ENCODE peak calls at places on chromosomes 13 and 19, in four cellular contexts. H, R, A and Y are unnamed samples.

GRCh38 chr13:19957320-19958118 is 1.0 kb upstream of the ZMYM2 start:
- DNase-seq in A (peak), R (no peak), H (peak), Y (peak)

GRCh38 chr19:10402441-10403038 is 802 bp downstream of the CDC37 start:
- DNase-seq in R (peak), A (no peak), H (no peak), Y (no peak)

GRCh38 chr13:105774739-105775460 is 760.6 kb downstream of the EFNB2 start:
- DNase-seq in A (peak), R (no peak), H (no peak), Y (peak)

GRCh38 chr19:50328257-50329145 is 676 bp downstream of the KCNC3 start:
- DNase-seq in R (no peak), A (peak), H (peak), Y (no peak)

GRCh38 chr19:32255566-32256295 is 89.7 kb upstream of the ZNF507 start:
- DNase-seq in R (no peak), A (no peak), H (no peak), Y (no peak)

GRCh38 chr19:42198676-42199439 is 18.6 kb downstream of the DEDD2 start:
- DNase-seq in H (no peak), A (peak), R (no peak), Y (no peak)

GRCh38 chr13:101025925-101026324 is 351.3 kb upstream of the TMTC4 start:
- DNase-seq in R (no peak), A (no peak), H (no peak), Y (no peak)

GRCh38 chr19:19447536-19448237 is 42.2 kb downstream of the GATAD2A start:
- DNase-seq in R (no peak), A (no peak), H (no peak), Y (no peak)

GRCh38 chr13:48636550-48636949 is 17.2 kb upstream of the CYSLTR2 start:
- DNase-seq in A (no peak), H (no peak), R (no peak), Y (peak)

GRCh38 chr13:33139186-33139585 is 123.0 kb downstream of the KL start:
- DNase-seq in A (no peak), R (no peak), H (no peak), Y (no peak)

GRCh38 chr19:39237200-39238184 is 7.3 kb downstream of the IFNL3 start:
- DNase-seq in R (no peak), A (peak), H (peak), Y (no peak)

GRCh38 chr13:106513025-106513424 is 22.4 kb downstream of the EFNB2 start:
- DNase-seq in R (no peak), H (no peak), A (no peak), Y (no peak)

GRCh38 chr13:33015791-33016323 is 366 bp upstream of the KL start:
- DNase-seq in R (no peak), A (peak), H (peak), Y (no peak)

GRCh38 chr13:110820311-110820710 is 94.6 kb downstream of the ANKRD10 start:
- DNase-seq in R (no peak), H (no peak), A (no peak), Y (no peak)

GRCh38 chr13:23411220-23411619 is 22.3 kb downstream of the SACS start:
- DNase-seq in A (no peak), R (no peak), H (no peak), Y (no peak)

GRCh38 chr13:29676535-29676934 is 81.0 kb upstream of the SLC7A1 start:
- DNase-seq in A (no peak), H (no peak), R (peak), Y (no peak)

GRCh38 chr19:1857648-1858326 is 5.6 kb downstream of the KLF16 start:
- DNase-seq in R (no peak), H (no peak), A (no peak), Y (no peak)

GRCh38 chr19:917323-918151 is at the start of gene KISS1R:
- DNase-seq in R (no peak), A (peak), H (peak), Y (no peak)

GRCh38 chr13:83151308-83151660 is 731.0 kb downstream of the SLITRK1 start:
- DNase-seq in R (no peak), H (no peak), A (no peak), Y (no peak)

GRCh38 chr13:102191951-102192461 is 209.8 kb downstream of the FGF14 start:
- DNase-seq in A (no peak), R (peak), H (no peak), Y (peak)

GRCh38 chr19:49987159-49987698 is 26.3 kb upstream of the SIGLEC11 start:
- DNase-seq in A (peak), H (peak), R (peak), Y (peak)

GRCh38 chr13:64453831-64454230 is 2776.3 kb downstream of the PCDH9 start:
- DNase-seq in A (no peak), H (no peak), R (no peak), Y (no peak)

GRCh38 chr13:23889598-23890224 is 511 bp upstream of the MIPEP start:
- DNase-seq in H (no peak), A (peak), R (no peak), Y (no peak)

GRCh38 chr13:20498129-20498528 is 27.5 kb downstream of the CRYL1 start:
- DNase-seq in A (no peak), R (no peak), H (no peak), Y (no peak)

GRCh38 chr19:4234142-4234861 is 5.0 kb downstream of the EBI3 start:
- DNase-seq in R (no peak), A (no peak), H (no peak), Y (no peak)

GRCh38 chr13:82963466-82963865 is 918.8 kb downstream of the SLITRK1 start:
- DNase-seq in R (no peak), A (no peak), H (no peak), Y (peak)

GRCh38 chr13:90493667-90494066 is 853.8 kb upstream of the MIR17HG start:
- DNase-seq in H (no peak), A (no peak), R (no peak), Y (no peak)

GRCh38 chr19:56973713-56974553 is 133.4 kb upstream of the PEG3 start:
- DNase-seq in A (no peak), R (no peak), H (no peak), Y (no peak)

GRCh38 chr13:73059460-73060250 is 850 bp downstream of the KLF5 start:
- DNase-seq in R (no peak), A (peak), H (peak), Y (no peak)

GRCh38 chr13:23378009-23378632 is 55.4 kb downstream of the SACS start:
- DNase-seq in A (peak), H (no peak), R (peak), Y (peak)